ENCODE peak calls at places on chromosomes 11 and 22, in five cellular contexts. One of them, this sample, is unnamed.

GRCh38 chr11:78371221-78371899 is 46.3 kb downstream of the GAB2 start:
- DNase-seq in fibroblast of lung: no peak
- DNase-seq in IMR-90: no peak
- DNase-seq in A549: no peak
- DNase-seq in breast epithelium: no peak
- DNase-seq in this sample: no peak

GRCh38 chr11:35065566-35065965 is 73.4 kb upstream of the CD44 start:
- DNase-seq in A549: no peak
- DNase-seq in breast epithelium: no peak
- DNase-seq in fibroblast of lung: peak
- DNase-seq in IMR-90: peak
- DNase-seq in this sample: no peak

GRCh38 chr11:3157381-3158130 is 7.6 kb downstream of the OSBPL5 start:
- DNase-seq in fibroblast of lung: peak
- DNase-seq in breast epithelium: no peak
- DNase-seq in A549: no peak
- DNase-seq in IMR-90: no peak
- DNase-seq in this sample: no peak

GRCh38 chr22:31488346-31488883 is 1.2 kb downstream of the EIF4ENIF1 start:
- DNase-seq in breast epithelium: no peak
- DNase-seq in A549: no peak
- DNase-seq in IMR-90: no peak
- DNase-seq in fibroblast of lung: no peak
- DNase-seq in this sample: no peak

GRCh38 chr11:134453441-134453840 is 41.4 kb upstream of the B3GAT1 start:
- DNase-seq in A549: no peak
- DNase-seq in breast epithelium: no peak
- DNase-seq in fibroblast of lung: no peak
- DNase-seq in IMR-90: no peak
- DNase-seq in this sample: peak

GRCh38 chr11:74460481-74461154 is 6.7 kb downstream of the KCNE3 start:
- DNase-seq in breast epithelium: no peak
- DNase-seq in fibroblast of lung: peak
- DNase-seq in A549: no peak
- DNase-seq in IMR-90: peak
- DNase-seq in this sample: no peak

GRCh38 chr22:50119169-50119767 is 29.5 kb downstream of the MOV10L1 start:
- DNase-seq in A549: no peak
- DNase-seq in IMR-90: no peak
- DNase-seq in breast epithelium: no peak
- DNase-seq in fibroblast of lung: no peak
- DNase-seq in this sample: no peak

GRCh38 chr11:68142028-68142412 is 20.8 kb upstream of the CHKA start:
- DNase-seq in breast epithelium: peak
- DNase-seq in IMR-90: no peak
- DNase-seq in A549: no peak
- DNase-seq in fibroblast of lung: no peak
- DNase-seq in this sample: no peak

GRCh38 chr11:23751280-23751679 is 745.6 kb upstream of the LUZP2 start:
- DNase-seq in fibroblast of lung: no peak
- DNase-seq in breast epithelium: no peak
- DNase-seq in A549: no peak
- DNase-seq in IMR-90: no peak
- DNase-seq in this sample: no peak

GRCh38 chr11:122697636-122698167 is 42.2 kb downstream of the UBASH3B start:
- DNase-seq in IMR-90: peak
- DNase-seq in fibroblast of lung: peak
- DNase-seq in breast epithelium: no peak
- DNase-seq in A549: peak
- DNase-seq in this sample: no peak

GRCh38 chr11:121479355-121479754 is 26.6 kb upstream of the SORL1-AS1 start:
- DNase-seq in breast epithelium: no peak
- DNase-seq in IMR-90: no peak
- DNase-seq in fibroblast of lung: no peak
- DNase-seq in A549: no peak
- DNase-seq in this sample: no peak

GRCh38 chr11:73322986-73323306 is 14.9 kb downstream of the ARHGEF17 start:
- DNase-seq in fibroblast of lung: no peak
- DNase-seq in breast epithelium: no peak
- DNase-seq in IMR-90: no peak
- DNase-seq in A549: no peak
- DNase-seq in this sample: no peak

GRCh38 chr11:12329797-12330196 is 47.6 kb upstream of the PARVA start:
- DNase-seq in A549: no peak
- DNase-seq in IMR-90: no peak
- DNase-seq in fibroblast of lung: peak
- DNase-seq in breast epithelium: no peak
- DNase-seq in this sample: no peak

GRCh38 chr11:12330491-12331231 is 46.7 kb upstream of the PARVA start:
- DNase-seq in breast epithelium: peak
- DNase-seq in A549: no peak
- DNase-seq in IMR-90: peak
- DNase-seq in fibroblast of lung: peak
- DNase-seq in this sample: peak

GRCh38 chr11:12329169-12329568 is 48.2 kb upstream of the PARVA start:
- DNase-seq in A549: no peak
- DNase-seq in breast epithelium: no peak
- DNase-seq in IMR-90: no peak
- DNase-seq in fibroblast of lung: no peak
- DNase-seq in this sample: peak

DNA sequence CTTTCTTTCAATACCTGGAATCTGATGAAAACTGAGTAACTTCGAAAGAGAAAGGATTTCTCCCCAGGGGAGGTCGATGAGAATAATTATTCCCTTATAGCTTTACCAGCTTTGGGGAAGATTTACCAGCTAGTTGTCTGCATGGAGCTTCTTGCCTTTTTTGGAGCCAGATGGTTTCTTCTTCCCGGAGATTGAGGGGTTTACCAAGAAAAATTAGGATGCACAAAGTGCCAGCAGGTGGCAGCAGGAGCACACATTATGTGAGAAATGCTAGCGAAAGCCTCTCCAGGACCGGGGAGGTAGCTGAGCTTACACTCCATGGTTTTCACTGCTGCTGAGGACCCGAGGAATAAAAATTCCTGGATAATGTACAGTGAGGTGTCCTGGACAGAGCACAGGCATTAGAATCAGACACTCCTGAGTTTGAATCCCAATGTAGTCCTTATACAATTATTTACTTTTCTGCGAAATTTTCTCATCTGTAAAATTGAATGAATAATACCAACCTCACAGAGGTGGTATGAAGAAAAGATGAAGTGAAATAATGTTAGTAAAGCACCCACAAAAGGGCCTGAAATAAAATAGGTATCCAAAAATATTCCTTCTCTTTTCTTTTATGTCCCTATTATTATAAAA is 46.0 kb upstream of the PARVA start:
- DNase-seq in IMR-90: peak
- DNase-seq in A549: peak
- DNase-seq in fibroblast of lung: peak
- DNase-seq in breast epithelium: peak
- DNase-seq in this sample: peak
- H3K27ac ChIP-seq in IMR-90: no peak
- H3K27ac ChIP-seq in A549: no peak
- H3K27ac ChIP-seq in fibroblast of lung: no peak
- H3K27ac ChIP-seq in breast epithelium: no peak
- H3K27ac ChIP-seq in this sample: peak

DNA sequence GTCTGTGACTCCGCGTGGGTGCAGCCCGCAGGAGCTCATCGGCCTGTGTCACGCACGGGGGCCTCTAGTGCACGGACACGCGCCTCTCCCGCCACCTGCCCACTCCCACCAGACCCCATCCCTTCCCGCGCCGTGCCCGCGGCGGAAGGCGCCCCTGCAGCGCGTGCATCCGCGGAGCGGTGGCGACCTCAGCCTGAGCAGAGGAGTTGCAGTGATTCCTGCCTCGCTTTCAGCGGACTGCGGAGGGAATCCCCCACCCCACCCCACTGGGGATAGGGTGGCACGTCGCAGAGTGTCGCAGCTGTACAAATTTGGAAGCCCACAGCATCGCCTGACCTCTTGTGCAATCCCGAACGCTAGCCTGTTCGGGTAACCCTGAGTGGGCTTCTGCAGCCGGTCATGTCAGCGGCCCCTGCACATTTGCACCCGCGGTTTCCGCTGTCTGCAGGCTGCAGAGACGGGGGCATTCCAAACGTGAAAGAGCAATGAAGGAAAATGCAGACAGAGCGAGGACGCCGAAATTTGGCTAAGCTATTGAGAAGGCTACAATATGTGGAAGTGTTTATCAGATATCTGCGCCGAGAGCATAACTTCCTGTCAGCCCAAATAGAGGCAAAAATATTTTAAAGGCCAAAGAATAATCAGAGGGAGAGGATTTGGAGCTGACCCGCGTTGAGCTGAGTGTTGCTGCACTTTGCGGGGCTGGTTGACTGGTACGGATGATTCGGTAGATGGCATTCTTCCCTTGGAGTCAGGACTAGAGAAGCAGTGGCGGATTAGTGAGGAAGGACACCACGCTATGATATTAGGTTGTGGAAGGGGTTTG is 619 bp upstream of the ARHGAP20 start:
- DNase-seq in fibroblast of lung: peak
- DNase-seq in A549: no peak
- DNase-seq in breast epithelium: peak
- DNase-seq in IMR-90: peak
- DNase-seq in this sample: peak
- TF ChIP-seq CTCF in fibroblast of lung: peak
- TF ChIP-seq CTCF in A549: no peak
- TF ChIP-seq CTCF in breast epithelium: no peak
- TF ChIP-seq CTCF in IMR-90: peak
- TF ChIP-seq CTCF in this sample: peak

GRCh38 chr11:1003159-1003558 is 33.4 kb downstream of the MUC6 start:
- DNase-seq in breast epithelium: no peak
- DNase-seq in fibroblast of lung: no peak
- DNase-seq in A549: no peak
- DNase-seq in IMR-90: no peak
- DNase-seq in this sample: no peak

GRCh38 chr11:1000357-1000982 is 36.0 kb downstream of the MUC6 start:
- DNase-seq in fibroblast of lung: no peak
- DNase-seq in IMR-90: no peak
- DNase-seq in breast epithelium: no peak
- DNase-seq in A549: no peak
- DNase-seq in this sample: no peak

GRCh38 chr11:1001682-1002081 is 34.8 kb downstream of the MUC6 start:
- DNase-seq in fibroblast of lung: no peak
- DNase-seq in A549: no peak
- DNase-seq in breast epithelium: no peak
- DNase-seq in IMR-90: no peak
- DNase-seq in this sample: no peak

GRCh38 chr11:999009-999408 is 37.5 kb downstream of the MUC6 start:
- DNase-seq in A549: no peak
- DNase-seq in IMR-90: no peak
- DNase-seq in breast epithelium: no peak
- DNase-seq in fibroblast of lung: no peak
- DNase-seq in this sample: no peak

DNA sequence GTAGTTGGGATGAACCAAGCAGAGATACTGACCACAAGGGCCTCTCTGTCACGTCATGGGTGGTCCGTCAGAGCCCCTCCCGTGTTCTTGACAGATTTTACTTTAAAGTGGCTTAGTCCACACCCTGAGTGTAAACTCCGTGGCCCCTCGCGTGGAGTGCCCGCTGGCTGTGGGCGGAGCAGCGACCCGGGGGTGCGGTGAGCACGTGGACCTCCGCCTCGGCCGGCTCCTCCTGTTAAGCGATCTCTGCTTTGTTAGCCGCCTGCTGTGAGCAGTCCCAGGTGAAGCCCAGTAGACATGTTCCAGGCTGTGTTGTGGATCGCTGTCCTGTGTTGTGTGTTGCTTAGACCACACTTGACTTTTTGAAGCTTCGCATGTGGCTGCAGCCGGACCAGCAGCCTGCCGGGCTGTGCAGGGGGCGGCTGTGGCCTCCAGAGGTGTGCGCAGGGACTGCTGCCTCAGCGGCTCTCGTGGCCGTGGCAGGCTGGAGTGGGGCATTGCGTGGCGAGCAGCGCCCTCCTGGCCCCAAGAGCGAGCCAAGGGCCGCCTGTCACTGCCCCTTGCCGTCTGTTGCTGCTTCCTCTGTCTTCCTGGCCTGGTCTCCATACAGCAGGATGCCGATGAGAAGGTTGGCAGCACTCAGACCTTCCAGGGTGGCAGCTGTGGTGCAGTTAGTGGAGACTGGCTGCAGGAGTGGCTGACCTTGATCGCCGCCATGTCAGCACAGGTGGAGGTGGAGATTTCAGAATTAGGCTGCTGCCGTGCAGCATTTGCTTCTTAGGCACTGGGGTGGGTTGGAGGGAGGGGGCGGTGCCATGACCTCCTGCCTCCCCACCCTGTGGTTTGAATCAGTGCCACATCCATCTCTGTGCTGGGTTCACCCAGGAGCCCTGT is 34.2 kb downstream of the MUC6 start:
- DNase-seq in breast epithelium: no peak
- DNase-seq in A549: no peak
- DNase-seq in IMR-90: no peak
- DNase-seq in fibroblast of lung: no peak
- DNase-seq in this sample: no peak
- H3K27ac ChIP-seq in breast epithelium: no peak
- H3K27ac ChIP-seq in A549: no peak
- H3K27ac ChIP-seq in IMR-90: no peak
- H3K27ac ChIP-seq in fibroblast of lung: no peak
- H3K27ac ChIP-seq in this sample: no peak

GRCh38 chr11:106468091-106468490 is 390.6 kb downstream of the AASDHPPT start:
- DNase-seq in breast epithelium: no peak
- DNase-seq in IMR-90: peak
- DNase-seq in fibroblast of lung: peak
- DNase-seq in A549: no peak
- DNase-seq in this sample: no peak

GRCh38 chr11:106464728-106465127 is 387.3 kb downstream of the AASDHPPT start:
- DNase-seq in breast epithelium: no peak
- DNase-seq in A549: no peak
- DNase-seq in IMR-90: no peak
- DNase-seq in fibroblast of lung: no peak
- DNase-seq in this sample: no peak

GRCh38 chr11:106468531-106468930 is 391.1 kb downstream of the AASDHPPT start:
- DNase-seq in IMR-90: no peak
- DNase-seq in A549: no peak
- DNase-seq in fibroblast of lung: no peak
- DNase-seq in breast epithelium: no peak
- DNase-seq in this sample: no peak

GRCh38 chr11:106467486-106467885 is 390.0 kb downstream of the AASDHPPT start:
- DNase-seq in fibroblast of lung: no peak
- DNase-seq in IMR-90: no peak
- DNase-seq in A549: no peak
- DNase-seq in breast epithelium: no peak
- DNase-seq in this sample: no peak

DNA sequence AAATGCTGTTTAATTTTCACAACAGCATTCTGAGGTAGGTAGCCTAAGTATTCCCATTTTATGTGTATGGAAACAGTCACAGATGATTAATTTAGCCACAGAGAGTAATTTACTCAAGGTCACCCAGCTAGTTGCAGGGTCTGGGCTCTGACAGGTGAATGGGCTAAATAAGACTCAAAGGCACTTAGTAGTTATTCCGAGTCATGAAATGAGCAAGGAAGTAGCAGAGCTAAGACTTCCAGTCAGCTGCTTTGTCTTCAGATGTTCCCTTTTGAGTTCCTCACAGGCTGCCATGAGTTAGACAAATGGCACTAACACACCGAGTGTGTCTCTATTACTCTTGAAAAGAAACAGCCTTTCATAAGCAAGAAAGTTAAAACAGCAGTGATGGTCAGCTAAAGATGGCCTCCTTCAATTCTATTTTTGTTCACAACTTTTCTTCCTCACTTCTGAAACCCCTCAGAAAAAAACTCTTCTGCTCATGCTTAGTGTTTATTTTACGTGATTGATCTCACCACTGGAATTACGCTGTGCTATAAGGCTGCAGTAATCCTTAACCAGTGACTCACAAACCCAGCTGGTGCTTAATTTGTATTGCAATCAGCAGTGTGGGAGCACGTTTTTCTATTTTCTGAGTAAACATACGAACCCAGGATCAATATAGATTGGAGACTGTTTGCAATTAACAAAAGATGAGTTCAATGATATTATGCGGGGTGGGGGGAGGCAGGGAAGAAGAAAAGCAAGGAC is 389.2 kb downstream of the AASDHPPT start:
- DNase-seq in breast epithelium: no peak
- DNase-seq in IMR-90: peak
- DNase-seq in A549: no peak
- DNase-seq in fibroblast of lung: peak
- DNase-seq in this sample: no peak
- TF ChIP-seq CTCF in breast epithelium: no peak
- TF ChIP-seq CTCF in IMR-90: no peak
- TF ChIP-seq CTCF in A549: no peak
- TF ChIP-seq CTCF in fibroblast of lung: no peak
- TF ChIP-seq CTCF in this sample: no peak